ENCODE peak calls at places on chromosome 14, in eight cellular contexts. C is body of pancreas, S is anterior cingulate cortex, E is RPMI7951, M is OCI-LY7, I is NCI-H146, O is T-helper 1 cell, H is GM23338. U is an unnamed sample.
A peak's percentile ranks its signal among the peaks of the same experiment; 100 is the strongest.

GRCh38 chr14:89721991-89722390 is 232.5 kb downstream of the EFCAB11 start:
- DNase-seq in C (peak; percentile 15), S (no peak), E (no peak), M (no peak), I (no peak), O (no peak), H (no peak), U (no peak)

GRCh38 chr14:104223101-104223809 is 84.9 kb downstream of the KIF26A start:
- DNase-seq in C (peak; percentile 62), S (no peak), E (no peak), M (no peak), I (no peak), O (no peak), H (peak; percentile 41), U (no peak)

GRCh38 chr14:104143071-104143470 is 4.7 kb downstream of the KIF26A start:
- DNase-seq in C (peak; percentile 4), S (no peak), E (no peak), M (no peak), I (no peak), O (no peak), H (no peak), U (no peak)

GRCh38 chr14:30621954-30622830 is at the start of gene SCFD1:
- DNase-seq in C (peak; percentile 95), S (peak; percentile 93), E (peak; percentile 85), M (peak; percentile 95), I (peak; percentile 89), O (peak; percentile 79), H (peak; percentile 98), U (peak; percentile 93)

GRCh38 chr14:82667006-82667405 is 1133.4 kb upstream of the SEL1L start:
- DNase-seq in C (no peak), S (no peak), E (no peak), M (no peak), I (no peak), O (no peak), H (no peak), U (no peak)

GRCh38 chr14:22303589-22304195 is 285.3 kb downstream of the DAD1 start:
- DNase-seq in C (no peak), S (no peak), E (no peak), M (peak; percentile 46), I (no peak), O (no peak), H (peak; percentile 61), U (no peak)

GRCh38 chr14:91021115-91021514 is 39.3 kb downstream of the RPS6KA5 start:
- DNase-seq in C (no peak), S (no peak), E (no peak), M (no peak), I (no peak), O (no peak), H (no peak), U (no peak)

GRCh38 chr14:65057704-65058103 is 44.6 kb downstream of the MAX start:
- DNase-seq in C (no peak), S (no peak), E (no peak), M (no peak), I (no peak), O (no peak), H (no peak), U (no peak)

GRCh38 chr14:96614528-96614927 is 112.3 kb downstream of the PAPOLA start:
- DNase-seq in C (no peak), S (no peak), E (no peak), M (no peak), I (peak; percentile 63), O (no peak), H (no peak), U (no peak)

GRCh38 chr14:68576031-68576430 is 216.8 kb downstream of the ZFP36L1 start:
- DNase-seq in C (no peak), S (no peak), E (peak; percentile 76), M (no peak), I (no peak), O (no peak), H (no peak), U (no peak)

GRCh38 chr14:100292301-100292775 is 13.9 kb downstream of the SLC25A29 start:
- DNase-seq in C (no peak), S (no peak), E (no peak), M (no peak), I (no peak), O (no peak), H (no peak), U (no peak)

GRCh38 chr14:21539154-21539940 is 13.2 kb upstream of the SALL2 start:
- DNase-seq in C (no peak), S (no peak), E (no peak), M (no peak), I (no peak), O (no peak), H (peak; percentile 44), U (no peak)

GRCh38 chr14:22510527-22511110 is 78.4 kb downstream of the DAD1 start:
- DNase-seq in C (no peak), S (no peak), E (no peak), M (no peak), I (no peak), O (no peak), H (no peak), U (no peak)

GRCh38 chr14:32259368-32260013 is 56.4 kb upstream of the RNU6-8 start:
- DNase-seq in C (no peak), S (no peak), E (peak; percentile 93), M (no peak), I (peak; percentile 13), O (no peak), H (peak; percentile 34), U (no peak)

GRCh38 chr14:95023886-95024285 is 133.4 kb downstream of the DICER1 start:
- DNase-seq in C (no peak), S (no peak), E (peak; percentile 76), M (no peak), I (no peak), O (no peak), H (no peak), U (no peak)

GRCh38 chr14:24238123-24238522 is 4.3 kb downstream of the TINF2 start:
- DNase-seq in C (no peak), S (no peak), E (no peak), M (no peak), I (no peak), O (no peak), H (no peak), U (no peak)

GRCh38 chr14:76762617-76763361 is 1.5 kb downstream of the VASH1 start:
- DNase-seq in C (no peak), S (no peak), E (peak; percentile 16), M (no peak), I (no peak), O (no peak), H (no peak), U (no peak)

GRCh38 chr14:72906316-72906715 is 12.4 kb upstream of the DPF3 start:
- DNase-seq in C (no peak), S (no peak), E (peak; percentile 66), M (no peak), I (no peak), O (no peak), H (no peak), U (no peak)

GRCh38 chr14:100213956-100214767 is 24.8 kb upstream of the YY1 start:
- DNase-seq in C (peak; percentile 96), S (peak; percentile 72), E (peak; percentile 45), M (peak; percentile 93), I (peak; percentile 90), O (peak; percentile 90), H (peak; percentile 99), U (peak; percentile 86)

GRCh38 chr14:61812347-61813100 is 50.3 kb downstream of the SNAPC1 start:
- DNase-seq in C (peak; percentile 23), S (peak; percentile 8), E (no peak), M (no peak), I (peak; percentile 43), O (no peak), H (peak; percentile 73), U (no peak)

GRCh38 chr14:51929156-51929555 is 60.2 kb upstream of the RTRAF start:
- DNase-seq in C (no peak), S (no peak), E (peak; percentile 56), M (no peak), I (no peak), O (no peak), H (no peak), U (no peak)

GRCh38 chr14:49218436-49219092 is 367.6 kb downstream of the RPS29 start:
- DNase-seq in C (no peak), S (no peak), E (no peak), M (no peak), I (no peak), O (no peak), H (no peak), U (no peak)

GRCh38 chr14:73426877-73427276 is 31.5 kb downstream of the NUMB start:
- DNase-seq in C (no peak), S (no peak), E (peak; percentile 88), M (no peak), I (no peak), O (no peak), H (no peak), U (no peak)

GRCh38 chr14:76323331-76324050 is 52.4 kb upstream of the ESRRB start:
- DNase-seq in C (no peak), S (no peak), E (no peak), M (no peak), I (no peak), O (no peak), H (no peak), U (no peak)

GRCh38 chr14:47790477-47790876 is 115.1 kb upstream of the MDGA2 start:
- DNase-seq in C (no peak), S (no peak), E (no peak), M (no peak), I (no peak), O (no peak), H (no peak), U (no peak)

GRCh38 chr14:92520102-92520651 is 6.6 kb downstream of the RIN3 start:
- DNase-seq in C (no peak), S (no peak), E (no peak), M (no peak), I (no peak), O (no peak), H (no peak), U (no peak)

GRCh38 chr14:95238674-95239313 is 80.9 kb downstream of the CLMN start:
- DNase-seq in C (no peak), S (no peak), E (no peak), M (no peak), I (no peak), O (no peak), H (no peak), U (no peak)

GRCh38 chr14:96104469-96105057 is 65.4 kb downstream of the C14orf132 start:
- DNase-seq in C (peak; percentile 90), S (no peak), E (peak; percentile 99), M (no peak), I (peak; percentile 55), O (no peak), H (no peak), U (no peak)

GRCh38 chr14:66009104-66009503 is 477.1 kb upstream of the CCDC196 start:
- DNase-seq in C (no peak), S (no peak), E (peak; percentile 18), M (no peak), I (no peak), O (no peak), H (peak; percentile 3), U (no peak)

GRCh38 chr14:61555056-61555838 is 140.1 kb upstream of the HIF1A start:
- DNase-seq in C (no peak), S (no peak), E (peak; percentile 83), M (no peak), I (no peak), O (no peak), H (no peak), U (no peak)

GRCh38 chr14:28577711-28578131 is 188.9 kb upstream of the FOXG1 start:
- DNase-seq in C (no peak), S (no peak), E (peak; percentile 79), M (no peak), I (no peak), O (no peak), H (no peak), U (no peak)

GRCh38 chr14:101473045-101473729 is 88.1 kb upstream of the DIO3 start:
- DNase-seq in C (no peak), S (no peak), E (no peak), M (no peak), I (no peak), O (no peak), H (no peak), U (no peak)

GRCh38 chr14:91250912-91251311 is 6.4 kb upstream of the GPR68 start:
- DNase-seq in C (no peak), S (no peak), E (peak; percentile 75), M (no peak), I (peak; percentile 11), O (no peak), H (no peak), U (no peak)

GRCh38 chr14:94771191-94771905 is 1.4 kb upstream of the GSC start:
- DNase-seq in C (no peak), S (no peak), E (no peak), M (no peak), I (no peak), O (no peak), H (peak; percentile 50), U (no peak)

U was measured in activated T-helper 2 cell treated with anti-CD3 and anti-CD28 coated beads, Interferon-gamma antibody, Interleukin-2, Interleukin-4, amounts not matched to agents 10 μg/mL and 5 μg/mL and 100 μg/mL, durations not matched to agents 14 hours and 24 hours and 36 hours.